ENCODE peak calls at places on chromosomes 5 and 9, in five cellular contexts. F is colonic mucosa, A is fibroblast of pulmonary artery, W is RWPE2, G is GM23338. D is an unnamed sample.

GRCh38 chr9:108844391-108844790 is 11.4 kb downstream of the ACTL7B start:
- DNase-seq in F (no peak), A (no peak), W (no peak), G (no peak), D (no peak)

GRCh38 chr5:67012241-67012640 is 184.4 kb downstream of the CD180 start:
- DNase-seq in F (no peak), A (no peak), W (no peak), G (no peak), D (no peak)

GRCh38 chr9:128419061-128419925 is 1.4 kb upstream of the CERCAM start:
- DNase-seq in F (no peak), A (peak), W (no peak), G (no peak), D (no peak)

GRCh38 chr5:150485770-150486401 is 22.0 kb upstream of the NDST1 start:
- DNase-seq in F (peak), A (peak), W (no peak), G (peak), D (no peak)

GRCh38 chr5:81884871-81885270 is 87.0 kb upstream of the ATG10 start:
- DNase-seq in F (no peak), A (no peak), W (no peak), G (no peak), D (no peak)

GRCh38 chr5:158910782-158911692 is 188.7 kb downstream of the EBF1 start:
- DNase-seq in F (no peak), A (no peak), W (no peak), G (no peak), D (no peak)

GRCh38 chr5:178483620-178484019 is 106.6 kb downstream of the COL23A1 start:
- DNase-seq in F (no peak), A (no peak), W (no peak), G (no peak), D (no peak)

GRCh38 chr9:131020388-131020787 is 11.4 kb downstream of the LAMC3 start:
- DNase-seq in F (no peak), A (peak), W (no peak), G (no peak), D (no peak)

GRCh38 chr9:90141723-90142122 is 500.9 kb downstream of the DIRAS2 start:
- DNase-seq in F (no peak), A (peak), W (no peak), G (peak), D (no peak)

GRCh38 chr5:41650131-41650530 is 139.7 kb upstream of the PLCXD3 start:
- DNase-seq in F (no peak), A (no peak), W (no peak), G (no peak), D (no peak)

GRCh38 chr5:72633041-72633445 is 125.8 kb upstream of the ZNF366 start:
- DNase-seq in F (no peak), A (peak), W (no peak), G (no peak), D (no peak)

GRCh38 chr5:141369994-141370848 is at the start of gene PCDHGB3:
- DNase-seq in F (no peak), A (peak), W (no peak), G (peak), D (no peak)
- TF ChIP-seq CTCF in F (no peak), A (peak), W (peak), G (peak), D (no peak)

GRCh38 chr9:116163293-116164055 is 9.9 kb downstream of the PAPPA start:
- DNase-seq in F (no peak), A (no peak), W (no peak), G (peak), D (no peak)
- TF ChIP-seq CTCF in F (peak), A (peak), W (peak), G (peak), D (peak)

GRCh38 chr5:154461531-154461930 is 15.7 kb downstream of the SAP30L start:
- DNase-seq in F (no peak), A (peak), W (no peak), G (peak), D (no peak)
- TF ChIP-seq CTCF in F (no peak), A (peak), W (peak), G (peak), D (peak)

DNA sequence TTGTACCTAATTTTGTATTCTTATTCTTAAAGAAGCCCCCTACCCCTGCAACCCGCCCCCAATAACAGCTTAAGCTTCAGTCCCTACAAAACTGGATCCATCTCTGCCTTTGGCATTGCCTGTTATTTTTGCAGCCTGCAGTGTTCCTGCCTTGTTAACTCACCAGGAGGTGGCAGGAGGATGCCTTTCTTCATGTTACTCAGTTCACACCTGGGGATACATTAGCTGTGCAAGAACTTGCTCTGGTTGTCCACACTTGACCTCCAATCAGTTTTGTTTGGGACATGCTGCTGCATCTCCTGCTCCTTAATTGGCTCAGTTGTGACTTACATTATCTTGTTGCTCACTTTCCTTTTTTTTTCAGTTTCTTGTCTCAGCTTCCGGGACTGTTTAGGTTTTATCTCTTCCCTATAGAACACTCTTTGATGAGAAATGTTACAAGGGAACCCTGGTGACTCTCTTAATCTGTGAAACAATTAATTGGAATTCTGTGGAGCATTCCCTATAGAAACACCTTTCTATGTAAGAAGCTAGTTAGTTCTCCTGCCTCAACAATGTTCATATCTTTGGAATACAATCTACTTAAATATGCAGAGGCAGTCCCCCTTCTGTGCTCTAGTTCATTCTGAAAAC is 467.7 kb upstream of the ACO1 start:
- DNase-seq in F (no peak), A (no peak), W (no peak), G (peak), D (no peak)
- TF ChIP-seq CTCF in F (no peak), A (no peak), W (peak), G (peak), D (no peak)

GRCh38 chr5:173625686-173626500 is 9.4 kb upstream of the BOD1 start:
- DNase-seq in F (no peak), A (no peak), W (no peak), G (no peak), D (no peak)
- TF ChIP-seq CTCF in F (no peak), A (peak), W (peak), G (peak), D (peak)

GRCh38 chr5:13278148-13278547 is 666.3 kb downstream of the DNAH5 start:
- DNase-seq in F (no peak), A (no peak), W (no peak), G (peak), D (no peak)
- TF ChIP-seq CTCF in F (no peak), A (peak), W (peak), G (peak), D (peak)

GRCh38 chr9:105656131-105656921 is 5.9 kb upstream of the TAL2 start:
- DNase-seq in F (peak), A (no peak), W (no peak), G (peak), D (no peak)
- TF ChIP-seq CTCF in F (peak), A (no peak), W (peak), G (peak), D (peak)

DNA sequence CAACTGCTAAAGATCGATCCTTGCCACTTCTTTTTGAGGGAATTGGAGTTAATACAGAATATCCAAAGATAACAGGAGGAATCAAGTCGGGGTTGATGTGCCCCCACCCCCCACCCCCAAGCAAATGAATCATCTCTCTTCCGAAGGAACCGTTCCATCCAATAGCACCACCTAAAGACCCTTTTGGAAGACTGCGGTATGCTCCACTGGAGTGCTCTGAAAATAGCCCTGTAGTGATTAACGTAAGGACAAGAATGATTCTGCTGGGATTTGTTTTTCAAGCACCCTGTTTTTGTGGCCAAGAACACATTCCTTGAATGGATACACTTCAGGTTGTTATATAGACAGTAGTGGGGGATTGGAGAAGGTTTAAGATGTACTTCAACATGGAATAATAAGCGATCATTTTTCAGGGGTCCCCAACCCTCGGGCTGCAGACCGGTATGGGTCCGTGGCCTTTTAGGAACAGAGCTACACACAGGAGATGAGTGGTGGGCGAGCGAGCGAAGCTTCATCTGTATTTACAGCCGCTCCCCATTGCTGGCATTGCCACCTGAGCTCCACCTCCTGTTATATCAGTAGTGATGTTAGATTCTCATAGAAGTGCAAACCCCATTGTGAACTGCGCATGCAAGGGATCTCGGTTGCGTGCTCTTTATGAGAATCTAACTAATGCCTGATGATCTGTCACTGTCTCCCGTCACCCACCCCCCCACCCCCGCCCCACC is 44.5 kb upstream of the TMEM252 start:
- DNase-seq in F (no peak), A (no peak), W (no peak), G (peak), D (no peak)
- TF ChIP-seq CTCF in F (no peak), A (no peak), W (no peak), G (peak), D (no peak)

GRCh38 chr9:120109242-120109641 is 470.7 kb downstream of the CDK5RAP2 start:
- DNase-seq in F (no peak), A (no peak), W (no peak), G (peak), D (no peak)
- TF ChIP-seq CTCF in F (no peak), A (no peak), W (no peak), G (peak), D (peak)

DNA sequence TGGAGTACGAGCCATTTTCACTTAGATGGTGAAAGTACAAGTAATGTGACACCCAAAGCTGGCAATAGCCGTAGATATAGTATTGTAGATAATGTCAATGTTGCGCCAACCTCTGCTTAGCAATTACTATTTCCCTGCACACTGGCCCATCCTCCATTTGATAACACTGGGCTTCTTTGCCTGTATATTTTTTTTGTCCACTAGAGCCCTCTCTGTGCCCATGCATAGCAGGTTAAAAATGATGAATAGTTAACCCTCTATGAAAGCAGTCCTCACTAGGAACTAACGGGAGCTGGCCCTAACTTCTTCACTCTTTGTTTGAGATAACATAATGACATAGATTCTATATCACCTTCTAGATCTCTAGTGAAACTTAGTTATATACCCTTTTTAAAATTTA is 416.8 kb downstream of the TUSC1 start:
- DNase-seq in F (no peak), A (no peak), W (no peak), G (no peak), D (no peak)
- TF ChIP-seq CTCF in F (no peak), A (no peak), W (no peak), G (no peak), D (no peak)

D was measured in chondrocyte.